ENCODE peak calls at places on chromosomes 1 and 21, in ten cellular contexts. O is SJCRH30; V is DND-41; A is PC-3; E is kidney; G is CD4-positive, alpha-beta memory T cell; L is heart right ventricle; W is cardiac muscle cell; F is aorta; K is mammary epithelial cell. X is an unnamed sample. For H3K36me3 and H3K9me3, the result is how much of the 10 kb centered on the place peaks cover.

GRCh38 chr21:37240978-37241377 is 26.2 kb downstream of the VPS26C start:
- DNase-seq in O (no peak), V (no peak), A (no peak), E (no peak), G (no peak), L (no peak), W (no peak), F (no peak), K (no peak), X (no peak)

GRCh38 chr1:168362991-168363390 is 82.3 kb downstream of the TBX19 start:
- DNase-seq in O (no peak), V (no peak), A (no peak), E (no peak), G (peak), L (no peak), W (peak), F (no peak), K (no peak), X (no peak)

GRCh38 chr1:172108494-172108893 is 267.2 kb downstream of the DNM3 start:
- DNase-seq in O (peak), V (no peak), A (peak), E (no peak), G (no peak), L (no peak), W (no peak), F (no peak), K (peak), X (no peak)

GRCh38 chr1:100353073-100353801 is 931 bp downstream of the CDC14A start:
- DNase-seq in O (no peak), V (peak), A (no peak), E (peak), G (peak), L (peak), W (no peak), F (no peak), K (peak), X (no peak)

GRCh38 chr1:157233131-157233530 is 94.9 kb upstream of the ETV3 start:
- DNase-seq in O (no peak), V (no peak), A (no peak), E (no peak), G (no peak), L (no peak), W (no peak), F (no peak), K (no peak), X (no peak)

GRCh38 chr1:109314805-109315204 is 8.0 kb upstream of the MYBPHL start:
- DNase-seq in O (no peak), V (no peak), A (no peak), E (no peak), G (no peak), L (no peak), W (peak), F (no peak), K (no peak), X (no peak)

GRCh38 chr1:92315766-92316413 is 17.0 kb downstream of the RPAP2 start:
- DNase-seq in O (no peak), V (no peak), A (no peak), E (no peak), G (peak), L (no peak), W (no peak), F (no peak), K (no peak), X (no peak)

GRCh38 chr1:96544831-96545221 is 176.8 kb upstream of the PTBP2 start:
- DNase-seq in O (no peak), V (no peak), A (no peak), E (no peak), G (no peak), L (no peak), W (no peak), F (no peak), K (no peak), X (no peak)

GRCh38 chr21:18524097-18524496 is 120.5 kb upstream of the TMPRSS15 start:
- DNase-seq in O (no peak), V (no peak), A (no peak), E (no peak), G (no peak), L (no peak), W (no peak), F (no peak), K (no peak), X (no peak)

GRCh38 chr1:48222501-48223242 is at the start of gene SLC5A9:
- DNase-seq in O (no peak), V (no peak), A (no peak), E (no peak), G (no peak), L (no peak), W (no peak), F (no peak), K (no peak), X (no peak)

GRCh38 chr1:205602118-205602517 is 29.7 kb downstream of the ELK4 start:
- DNase-seq in O (no peak), V (no peak), A (no peak), E (no peak), G (no peak), L (no peak), W (no peak), F (no peak), K (no peak), X (no peak)

GRCh38 chr21:36929622-36930021 is 36.8 kb downstream of the HLCS start:
- DNase-seq in O (peak), V (no peak), A (peak), E (peak), G (no peak), L (no peak), W (no peak), F (no peak), K (peak), X (no peak)

GRCh38 chr1:87292684-87293493 is 35.8 kb upstream of the LMO4 start:
- DNase-seq in O (peak), V (peak), A (peak), E (no peak), G (peak), L (peak), W (peak), F (no peak), K (peak), X (no peak)

GRCh38 chr1:31583995-31584868 is 7.9 kb downstream of the TINAGL1 start:
- DNase-seq in O (peak), V (no peak), A (peak), E (peak), G (no peak), L (peak), W (peak), F (peak), K (no peak), X (peak)

GRCh38 chr1:179164494-179164893 is 65.0 kb downstream of the ABL2 start:
- DNase-seq in O (peak), V (no peak), A (peak), E (no peak), G (no peak), L (no peak), W (peak), F (no peak), K (peak), X (no peak)

GRCh38 chr1:58238846-58239245 is 307.7 kb downstream of the OMA1 start:
- DNase-seq in O (no peak), V (no peak), A (no peak), E (no peak), G (no peak), L (no peak), W (no peak), F (no peak), K (no peak), X (no peak)

GRCh38 chr21:34912022-34912933 is 136.8 kb downstream of the RUNX1 start:
- DNase-seq in O (no peak), V (no peak), A (peak), E (no peak), G (no peak), L (no peak), W (no peak), F (no peak), K (no peak), X (no peak)

GRCh38 chr1:225580180-225581099 is 72.5 kb downstream of the ENAH start:
- DNase-seq in O (peak), V (no peak), A (no peak), E (no peak), G (no peak), L (no peak), W (no peak), F (no peak), K (no peak), X (no peak)

GRCh38 chr1:32242341-32242851 is 4.6 kb upstream of the FAM167B start:
- DNase-seq in O (peak), V (no peak), A (no peak), E (no peak), G (no peak), L (peak), W (peak), F (peak), K (no peak), X (peak)

GRCh38 chr1:20483098-20483832 is 2.7 kb downstream of the CAMK2N1 start:
- DNase-seq in O (no peak), V (no peak), A (no peak), E (no peak), G (no peak), L (no peak), W (no peak), F (no peak), K (peak), X (no peak)

GRCh38 chr21:38293113-38293512 is 36.3 kb downstream of the KCNJ15 start:
- DNase-seq in O (no peak), V (no peak), A (no peak), E (peak), G (no peak), L (no peak), W (no peak), F (no peak), K (no peak), X (no peak)

GRCh38 chr1:209041936-209042335 is 541.6 kb upstream of the CAMK1G start:
- DNase-seq in O (no peak), V (no peak), A (no peak), E (no peak), G (no peak), L (no peak), W (peak), F (no peak), K (peak), X (no peak)

GRCh38 chr1:161200992-161201827 is 957 bp upstream of the NDUFS2 start:
- DNase-seq in O (peak), V (no peak), A (no peak), E (peak), G (no peak), L (peak), W (peak), F (peak), K (no peak), X (peak)

GRCh38 chr1:20037877-20038276 is 32.1 kb upstream of the PLA2G5 start:
- DNase-seq in O (no peak), V (peak), A (peak), E (no peak), G (no peak), L (no peak), W (peak), F (no peak), K (peak), X (no peak)

GRCh38 chr1:224744521-224744920 is 128.4 kb downstream of the CNIH3 start:
- DNase-seq in O (peak), V (no peak), A (no peak), E (no peak), G (no peak), L (no peak), W (no peak), F (no peak), K (no peak), X (no peak)

GRCh38 chr1:195618287-195618686 is 990.0 kb downstream of the KCNT2 start:
- DNase-seq in O (no peak), V (no peak), A (no peak), E (no peak), G (no peak), L (no peak), W (no peak), F (no peak), K (no peak), X (no peak)

GRCh38 chr21:26686278-26686677 is 113.2 kb upstream of the CYYR1 start:
- DNase-seq in O (peak), V (peak), A (peak), E (no peak), G (peak), L (no peak), W (peak), F (no peak), K (peak), X (no peak)

GRCh38 chr1:204829133-204829532 is 41.5 kb upstream of the NFASC start:
- DNase-seq in O (peak), V (no peak), A (no peak), E (peak), G (no peak), L (peak), W (no peak), F (no peak), K (no peak), X (no peak)

GRCh38 chr1:10867138-10867721 is 70.8 kb upstream of the CASZ1 start:
- DNase-seq in O (peak), V (peak), A (peak), E (peak), G (peak), L (peak), W (peak), F (peak), K (no peak), X (peak)

GRCh38 chr1:4494558-4494957 is 159.9 kb upstream of the AJAP1 start:
- DNase-seq in O (peak), V (no peak), A (no peak), E (no peak), G (no peak), L (no peak), W (no peak), F (no peak), K (no peak), X (no peak)

GRCh38 chr1:27972141-27972540 is 12.4 kb downstream of the XKR8 start:
- DNase-seq in O (no peak), V (no peak), A (no peak), E (no peak), G (no peak), L (no peak), W (no peak), F (no peak), K (no peak), X (no peak)

GRCh38 chr1:161374373-161374772 is 6.7 kb upstream of the CFAP126 start:
- DNase-seq in O (no peak), V (no peak), A (peak), E (no peak), G (no peak), L (no peak), W (peak), F (no peak), K (no peak), X (no peak)

GRCh38 chr1:168135982-168136708 is 585 bp downstream of the GPR161 start:
- DNase-seq in O (peak), V (peak), A (peak), E (peak), G (peak), L (no peak), W (peak), F (peak), K (peak), X (peak)

GRCh38 chr1:114702699-114703098 is 7.4 kb upstream of the AMPD1 start:
- DNase-seq in O (no peak), V (no peak), A (no peak), E (no peak), G (no peak), L (no peak), W (no peak), F (no peak), K (peak), X (no peak)

GRCh38 chr1:235067396-235068154 is 61.1 kb downstream of the TOMM20 start:
- DNase-seq in O (peak), V (no peak), A (peak), E (peak), G (no peak), L (peak), W (peak), F (peak), K (peak), X (peak)

GRCh38 chr1:156616463-156616862 is 2.8 kb upstream of the HAPLN2 start:
- DNase-seq in O (peak), V (no peak), A (peak), E (peak), G (no peak), L (peak), W (peak), F (no peak), K (no peak), X (no peak)

GRCh38 chr1:176858421-176858916 is 306.0 kb downstream of the ASTN1 start:
- DNase-seq in O (no peak), V (no peak), A (no peak), E (no peak), G (no peak), L (no peak), W (no peak), F (no peak), K (peak), X (no peak)

GRCh38 chr21:43928230-43928607 is 63.2 kb downstream of the AGPAT3 start:
- DNase-seq in O (no peak), V (no peak), A (no peak), E (no peak), G (no peak), L (no peak), W (no peak), F (no peak), K (no peak), X (peak)
- H3K27ac ChIP-seq in O (no peak), V (no peak), A (no peak), E (peak), G (no peak), L (peak), W (no peak), F (no peak), K (no peak), X (peak)

GRCh38 chr1:40301541-40302299 is 15.4 kb downstream of the COL9A2 start:
- DNase-seq in O (no peak), V (no peak), A (no peak), E (no peak), G (no peak), L (no peak), W (no peak), F (peak), K (no peak), X (no peak)

GRCh38 chr1:40305451-40305850 is 11.6 kb downstream of the COL9A2 start:
- DNase-seq in O (no peak), V (no peak), A (peak), E (no peak), G (no peak), L (no peak), W (peak), F (no peak), K (no peak), X (no peak)

GRCh38 chr1:40303051-40303771 is 13.9 kb downstream of the COL9A2 start:
- DNase-seq in O (no peak), V (no peak), A (no peak), E (no peak), G (no peak), L (no peak), W (no peak), F (peak), K (no peak), X (no peak)

GRCh38 chr1:40302475-40302874 is 14.6 kb downstream of the COL9A2 start:
- DNase-seq in O (no peak), V (no peak), A (no peak), E (no peak), G (no peak), L (no peak), W (no peak), F (peak), K (no peak), X (no peak)

DNA sequence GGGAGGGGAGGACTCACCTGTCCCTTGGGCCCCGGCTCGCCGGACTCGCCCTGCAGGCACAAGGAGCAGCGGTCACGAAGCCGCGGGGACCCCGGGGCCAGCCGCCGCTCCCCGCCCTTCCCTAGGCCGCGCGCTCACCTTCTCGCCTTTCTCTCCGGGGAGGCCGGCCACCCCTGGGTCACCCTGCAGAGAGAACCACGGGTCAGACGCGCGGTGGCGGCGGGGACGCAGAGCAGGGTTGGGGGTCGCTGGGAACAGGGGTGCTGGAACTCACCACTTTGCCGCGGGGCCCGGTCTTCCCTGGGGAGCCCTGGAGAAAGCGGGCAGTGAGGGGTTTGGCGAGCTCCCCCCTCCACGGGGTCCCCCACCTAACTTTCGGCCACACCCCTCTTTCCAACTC is 13.3 kb downstream of the COL9A2 start:
- DNase-seq in O (no peak), V (no peak), A (no peak), E (no peak), G (no peak), L (no peak), W (no peak), F (peak), K (no peak), X (no peak)
- H3K36me3 ChIP-seq in O (under half), V (under half), A (under half), E (under half), G (under half), L (under half), W (under half), F (under half), K (under half), X (under half)

GRCh38 chr1:248231117-248231516 is at the start of gene OR2M4:
- DNase-seq in O (no peak), V (no peak), A (no peak), E (no peak), G (no peak), L (no peak), W (no peak), F (no peak), K (no peak), X (no peak)
- H3K9me3 ChIP-seq in O (under half), V (under half), A (under half), E (under half), G (under half), L (under half), W (under half), F (under half), K (under half), X (under half)

DNA sequence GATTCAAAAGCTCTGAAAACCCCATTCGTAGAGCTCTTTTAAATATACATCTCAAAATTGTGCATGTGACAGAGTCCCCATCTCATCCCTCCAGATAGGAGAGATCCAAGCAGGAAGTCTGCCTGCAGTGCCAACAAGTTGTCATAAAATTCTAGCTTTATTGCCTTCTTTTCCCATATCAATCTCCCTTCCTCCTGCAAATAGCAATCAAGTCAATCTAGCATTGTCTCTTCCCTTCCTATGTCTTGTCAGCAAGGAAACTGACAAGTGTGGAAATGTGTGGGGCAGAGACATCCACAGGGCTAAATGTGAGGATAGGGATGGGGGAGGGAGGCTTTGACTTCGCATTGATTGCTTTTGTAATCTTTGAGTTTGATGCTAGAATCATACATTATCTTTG is 165.2 kb downstream of the C1orf94 start:
- DNase-seq in O (no peak), V (no peak), A (no peak), E (no peak), G (no peak), L (no peak), W (no peak), F (no peak), K (no peak), X (no peak)
- H3K27ac ChIP-seq in O (no peak), V (no peak), A (no peak), E (no peak), G (no peak), L (no peak), W (no peak), F (no peak), K (no peak), X (no peak)

GRCh38 chr21:41965045-41965444 is 11.2 kb upstream of the C2CD2 start:
- DNase-seq in O (no peak), V (no peak), A (peak), E (no peak), G (no peak), L (no peak), W (no peak), F (no peak), K (no peak), X (no peak)
- H3K36me3 ChIP-seq in O (under half), V (under half), A (under half), E (under half), G (under half), L (under half), W (under half), F (under half), K (under half), X (under half)

DNA sequence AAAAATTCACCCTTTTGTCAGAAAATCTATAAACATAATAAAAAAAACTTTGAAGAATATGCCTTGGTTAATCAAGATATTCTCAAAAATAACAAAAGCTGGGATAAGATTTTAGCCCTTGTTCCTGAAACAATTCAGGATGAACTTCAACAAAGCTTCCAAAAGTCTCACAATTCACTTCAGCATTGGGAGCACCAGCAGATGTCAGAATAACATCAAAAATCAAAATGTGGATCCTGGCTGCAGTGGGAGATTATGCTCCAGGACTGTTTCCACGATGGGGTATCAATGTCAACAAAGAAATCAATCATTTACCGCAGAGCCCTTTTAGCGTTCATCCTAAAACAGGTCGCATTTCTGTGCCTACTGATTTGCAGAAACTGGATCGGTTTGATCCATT is 35.2 kb downstream of the ZNF670 start:
- DNase-seq in O (no peak), V (no peak), A (no peak), E (no peak), G (no peak), L (no peak), W (no peak), F (no peak), K (no peak), X (no peak)
- H3K9me3 ChIP-seq in O (under half), V (half or more), A (half or more), E (under half), G (under half), L (half or more), W (under half), F (under half), K (under half), X (under half)

X was measured in psoas muscle.